ENCODE peak calls at places on chromosome 10, in five cellular contexts. C, S, J, F and D are unnamed samples.
A peak's percentile ranks its signal among the peaks of the same experiment; 100 is the strongest.

GRCh38 chr10:107144490-107144889 is 20.0 kb downstream of the SORCS1 start:
- DNase-seq in C (no peak), S (no peak), J (no peak), F (no peak), D (no peak)

GRCh38 chr10:77006836-77007511 is 630.6 kb downstream of the KCNMA1 start:
- DNase-seq in C (no peak), F (peak; percentile 36), J (no peak), S (no peak), D (no peak)

GRCh38 chr10:77537051-77537450 is 100.6 kb downstream of the KCNMA1 start:
- DNase-seq in J (no peak), S (no peak), C (no peak), F (no peak), D (no peak)

GRCh38 chr10:118832242-118832651 is 77.5 kb upstream of the CACUL1 start:
- DNase-seq in C (peak; percentile 5), S (no peak), F (no peak), J (peak; percentile 37), D (peak; percentile 62)

GRCh38 chr10:32271617-32272016 is 75.3 kb downstream of the EPC1 start:
- DNase-seq in F (no peak), C (no peak), S (no peak), J (no peak), D (no peak)

GRCh38 chr10:77792155-77792554 is 134.4 kb downstream of the DLG5 start:
- DNase-seq in J (no peak), C (no peak), F (no peak), S (no peak), D (no peak)

GRCh38 chr10:126199221-126199998 is 188.9 kb downstream of the ADAM12 start:
- DNase-seq in F (peak; percentile 92), S (peak; percentile 95), C (no peak), J (peak; percentile 17), D (peak; percentile 90)

GRCh38 chr10:103584216-103585010 is 90.9 kb downstream of the NEURL1 start:
- DNase-seq in C (no peak), J (peak; percentile 43), S (no peak), F (peak; percentile 70), D (no peak)

GRCh38 chr10:69802424-69803161 is 887 bp downstream of the COL13A1 start:
- DNase-seq in F (peak; percentile 93), S (no peak), C (no peak), J (peak; percentile 45), D (no peak)

GRCh38 chr10:79045566-79046175 is 23.1 kb upstream of the ZMIZ1 start:
- DNase-seq in C (no peak), F (peak; percentile 54), J (peak; percentile 9), S (no peak), D (no peak)

GRCh38 chr10:33341638-33342037 is 7.2 kb upstream of the NRP1 start:
- DNase-seq in F (peak; percentile 58), S (no peak), C (no peak), J (no peak), D (no peak)

GRCh38 chr10:10846476-10846875 is 171.2 kb upstream of the CELF2 start:
- DNase-seq in S (no peak), J (no peak), C (peak; percentile 25), F (no peak), D (no peak)

GRCh38 chr10:20254078-20254477 is 437.8 kb downstream of the PLXDC2 start:
- DNase-seq in C (no peak), F (no peak), S (no peak), J (no peak), D (no peak)

GRCh38 chr10:16787361-16787791 is 29.8 kb downstream of the RSU1 start:
- DNase-seq in S (no peak), J (no peak), C (no peak), F (no peak), D (no peak)

GRCh38 chr10:14507156-14507555 is 176.4 kb upstream of the FRMD4A start:
- DNase-seq in J (no peak), S (no peak), F (no peak), C (no peak), D (no peak)

GRCh38 chr10:92076722-92077121 is 153.2 kb downstream of the BTAF1 start:
- DNase-seq in S (no peak), C (no peak), J (no peak), F (no peak), D (no peak)

GRCh38 chr10:3526721-3527120 is 258.3 kb downstream of the KLF6 start:
- DNase-seq in J (no peak), C (no peak), S (peak; percentile 44), F (peak; percentile 75), D (no peak)

GRCh38 chr10:59557642-59558041 is 152.0 kb downstream of the SLC16A9 start:
- DNase-seq in S (no peak), J (no peak), C (no peak), F (peak; percentile 25), D (no peak)

GRCh38 chr10:130232361-130233360 is 96.5 kb downstream of the GLRX3 start:
- DNase-seq in S (no peak), F (no peak), C (no peak), J (no peak), D (peak; percentile 18)

GRCh38 chr10:91593366-91593765 is 39.5 kb downstream of the PPP1R3C start:
- DNase-seq in J (no peak), S (no peak), F (no peak), C (no peak), D (no peak)

GRCh38 chr10:60089095-60089494 is 182.7 kb upstream of the CCDC6 start:
- DNase-seq in J (no peak), S (no peak), C (no peak), F (peak; percentile 19), D (no peak)

GRCh38 chr10:103125323-103126267 is 67.5 kb downstream of the NT5C2 start:
- DNase-seq in S (no peak), J (no peak), C (no peak), F (no peak), D (no peak)

GRCh38 chr10:49837096-49837495 is 75.0 kb upstream of the OGDHL start:
- DNase-seq in C (no peak), J (no peak), S (no peak), F (no peak), D (no peak)

GRCh38 chr10:104267721-104268690 is 978 bp upstream of the GSTO2 start:
- DNase-seq in F (no peak), C (peak; percentile 70), S (no peak), J (no peak), D (no peak)

DNA sequence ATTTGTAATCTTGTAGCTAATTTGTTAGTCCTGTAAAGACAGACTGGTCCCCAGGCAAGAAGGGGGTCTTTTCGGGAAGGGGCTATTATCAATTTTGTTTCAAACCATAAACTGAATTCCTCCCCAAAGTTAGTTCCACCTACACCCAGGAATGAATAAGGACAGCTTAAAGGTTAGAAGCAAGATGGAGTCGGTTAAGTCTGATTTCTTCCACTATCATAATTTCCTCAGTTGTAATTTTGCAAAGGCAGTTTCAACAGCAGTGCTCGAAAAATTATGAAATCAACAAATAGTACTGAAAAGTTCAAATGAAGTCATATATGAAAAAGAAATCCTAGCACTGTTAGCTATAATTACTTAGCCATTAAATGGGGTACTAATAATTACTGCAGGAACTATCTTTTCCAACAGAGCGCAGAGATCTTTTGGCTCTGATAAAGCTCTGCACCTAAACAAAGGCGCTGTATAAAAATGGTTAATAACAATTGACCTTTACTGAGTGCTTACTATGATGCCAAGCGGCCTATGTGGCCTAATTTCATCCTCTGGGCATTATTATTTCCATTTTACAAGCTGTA is 756 bp upstream of the SEC24C start:
- DNase-seq in C (no peak), J (no peak), S (no peak), F (no peak), D (no peak)
- H3K27ac ChIP-seq in C (peak overlapping the region; percentile 98), J (peak overlapping the region; percentile 92), S (peak overlapping the region; percentile 96), F (peak overlapping the region; percentile 99), D (peak overlapping the region; percentile 98)

GRCh38 chr10:35462491-35462934 is 126.2 kb downstream of the CCNY start:
- DNase-seq in C (no peak), J (no peak), F (no peak), S (no peak), D (no peak)
- H3K27ac ChIP-seq in C (peak overlapping the region; percentile 80), J (peak overlapping the region; percentile 27), F (no peak overlapping the region), S (no peak overlapping the region), D (no peak overlapping the region)

GRCh38 chr10:53744746-53745145 is 972.2 kb upstream of the MBL2 start:
- DNase-seq in S (no peak), F (no peak), J (no peak), C (no peak), D (no peak)
- H3K27ac ChIP-seq in S (no peak overlapping the region), F (no peak overlapping the region), J (no peak overlapping the region), C (no peak overlapping the region), D (no peak overlapping the region)

DNA sequence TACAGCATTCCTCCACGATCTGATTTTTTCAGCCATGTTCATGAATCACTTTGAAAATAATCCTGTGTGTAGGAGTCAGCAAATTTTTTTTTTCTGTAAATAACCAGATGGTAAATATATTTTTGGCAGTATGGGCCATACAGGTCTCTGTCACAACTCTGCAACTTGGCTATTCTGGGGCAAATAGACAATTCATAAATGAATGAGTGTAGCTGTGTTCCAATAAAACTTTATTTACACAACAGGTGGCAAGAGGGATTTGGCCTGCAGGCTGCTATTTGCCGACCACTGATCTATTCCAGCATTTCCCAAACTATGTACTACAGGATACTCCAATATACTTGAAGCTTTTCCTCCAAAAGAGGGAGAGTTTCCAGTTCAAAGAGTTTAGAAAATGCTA is 78.7 kb upstream of the SVIL start:
- DNase-seq in F (no peak), C (no peak), J (no peak), S (no peak), D (no peak)
- H3K27ac ChIP-seq in F (peak overlapping the region; percentile 62), C (no peak overlapping the region), J (no peak overlapping the region), S (no peak overlapping the region), D (no peak overlapping the region)

GRCh38 chr10:24991298-24991697 is 24.7 kb downstream of the ENKUR start:
- DNase-seq in F (no peak), J (no peak), C (no peak), S (no peak), D (no peak)

GRCh38 chr10:24988831-24989769 is 26.9 kb downstream of the ENKUR start:
- DNase-seq in C (no peak), J (no peak), F (peak; percentile 51), S (no peak), D (peak; percentile 28)

GRCh38 chr10:24989867-24990266 is 26.1 kb downstream of the ENKUR start:
- DNase-seq in F (no peak), J (no peak), S (no peak), C (no peak), D (no peak)

GRCh38 chr10:24993237-24993958 is 22.6 kb downstream of the ENKUR start:
- DNase-seq in F (peak; percentile 11), J (no peak), S (no peak), C (no peak), D (no peak)

GRCh38 chr10:24992512-24993133 is 23.3 kb downstream of the ENKUR start:
- DNase-seq in F (no peak), J (no peak), C (no peak), S (no peak), D (no peak)
- H3K27ac ChIP-seq in F (no peak overlapping the region), J (no peak overlapping the region), C (no peak overlapping the region), S (no peak overlapping the region), D (no peak overlapping the region)

GRCh38 chr10:84360634-84361365 is 32.4 kb downstream of the CCSER2 start:
- DNase-seq in S (no peak), F (no peak), C (no peak), J (no peak), D (no peak)
- H3K27ac ChIP-seq in S (no peak overlapping the region), F (peak overlapping the region; percentile 58), C (no peak overlapping the region), J (no peak overlapping the region), D (no peak overlapping the region)

GRCh38 chr10:47190802-47191450 is 109.1 kb upstream of the GDF10 start:
- DNase-seq in J (no peak), C (no peak), F (no peak), S (no peak), D (no peak)
- H3K27ac ChIP-seq in J (no peak overlapping the region), C (no peak overlapping the region), F (no peak overlapping the region), S (no peak overlapping the region), D (no peak overlapping the region)